ENCODE peak calls at places on chromosomes 5 and 9, in four cellular contexts. One of them, this sample, is unnamed.

GRCh38 chr9:129170229-129170628 is 7.8 kb downstream of the IER5L start:
- DNase-seq in AG20443: no peak
- DNase-seq in GDM1: no peak
- DNase-seq in SJSA1: no peak
- DNase-seq in this sample: no peak

GRCh38 chr9:98195671-98196070 is 3.2 kb upstream of the CORO2A start:
- DNase-seq in AG20443: no peak
- DNase-seq in GDM1: no peak
- DNase-seq in SJSA1: no peak
- DNase-seq in this sample: no peak

GRCh38 chr5:1666221-1666620 is 133.4 kb downstream of the MRPL36 start:
- DNase-seq in AG20443: no peak
- DNase-seq in GDM1: no peak
- DNase-seq in SJSA1: no peak
- DNase-seq in this sample: no peak

GRCh38 chr5:142547445-142548374 is 138.2 kb downstream of the FGF1 start:
- DNase-seq in AG20443: no peak
- DNase-seq in GDM1: no peak
- DNase-seq in SJSA1: no peak
- DNase-seq in this sample: no peak

GRCh38 chr9:5688109-5688508 is 59.2 kb downstream of the RIC1 start:
- DNase-seq in AG20443: no peak
- DNase-seq in GDM1: no peak
- DNase-seq in SJSA1: no peak
- DNase-seq in this sample: no peak

GRCh38 chr5:43098064-43098463 is 22.6 kb upstream of the ZNF131 start:
- DNase-seq in AG20443: no peak
- DNase-seq in GDM1: no peak
- DNase-seq in SJSA1: no peak
- DNase-seq in this sample: no peak

GRCh38 chr5:77259479-77259878 is 49.0 kb downstream of the PDE8B start:
- DNase-seq in AG20443: no peak
- DNase-seq in GDM1: no peak
- DNase-seq in SJSA1: no peak
- DNase-seq in this sample: no peak

GRCh38 chr9:96245399-96245798 is 56.6 kb downstream of the HSD17B3 start:
- DNase-seq in AG20443: no peak
- DNase-seq in GDM1: no peak
- DNase-seq in SJSA1: no peak
- DNase-seq in this sample: no peak

GRCh38 chr5:1669276-1670155 is 130.1 kb downstream of the MRPL36 start:
- DNase-seq in AG20443: no peak
- DNase-seq in GDM1: no peak
- DNase-seq in SJSA1: no peak
- DNase-seq in this sample: no peak

GRCh38 chr5:5140051-5141010 is at the start of gene ADAMTS16:
- DNase-seq in AG20443: no peak
- DNase-seq in GDM1: no peak
- DNase-seq in SJSA1: no peak
- DNase-seq in this sample: no peak

GRCh38 chr5:52690236-52690685 is 97.5 kb upstream of the ITGA1 start:
- DNase-seq in AG20443: peak
- DNase-seq in GDM1: no peak
- DNase-seq in SJSA1: no peak
- DNase-seq in this sample: no peak

GRCh38 chr5:180318456-180319089 is 26.7 kb upstream of the MAPK9 start:
- DNase-seq in AG20443: no peak
- DNase-seq in GDM1: no peak
- DNase-seq in SJSA1: no peak
- DNase-seq in this sample: no peak

GRCh38 chr9:97980479-97980803 is 2.7 kb upstream of the ANP32B start:
- DNase-seq in AG20443: peak
- DNase-seq in GDM1: no peak
- DNase-seq in SJSA1: no peak
- DNase-seq in this sample: no peak

GRCh38 chr5:168607946-168608345 is 28.8 kb upstream of the PANK3 start:
- DNase-seq in AG20443: no peak
- DNase-seq in GDM1: no peak
- DNase-seq in SJSA1: no peak
- DNase-seq in this sample: no peak

GRCh38 chr5:129204525-129204924 is 110.0 kb downstream of the ISOC1 start:
- DNase-seq in AG20443: no peak
- DNase-seq in GDM1: no peak
- DNase-seq in SJSA1: no peak
- DNase-seq in this sample: no peak

GRCh38 chr9:131310833-131311554 is 21.5 kb downstream of the PLPP7 start:
- DNase-seq in AG20443: no peak
- DNase-seq in GDM1: no peak
- DNase-seq in SJSA1: no peak
- DNase-seq in this sample: no peak

GRCh38 chr9:96555567-96556386 is 63.9 kb downstream of the CDC14B start:
- DNase-seq in AG20443: peak
- DNase-seq in GDM1: no peak
- DNase-seq in SJSA1: no peak
- DNase-seq in this sample: no peak

GRCh38 chr5:27038476-27038875 is at the start of gene CDH9:
- DNase-seq in AG20443: no peak
- DNase-seq in GDM1: no peak
- DNase-seq in SJSA1: no peak
- DNase-seq in this sample: no peak

GRCh38 chr5:173317091-173317685 is 11.0 kb downstream of the STC2 start:
- DNase-seq in AG20443: no peak
- DNase-seq in GDM1: no peak
- DNase-seq in SJSA1: peak
- DNase-seq in this sample: no peak

GRCh38 chr9:81632599-81632998 is 56.7 kb downstream of the TLE1 start:
- DNase-seq in AG20443: peak
- DNase-seq in GDM1: no peak
- DNase-seq in SJSA1: no peak
- DNase-seq in this sample: no peak

GRCh38 chr9:132141364-132141947 is 20.4 kb upstream of the NTNG2 start:
- DNase-seq in AG20443: peak
- DNase-seq in GDM1: no peak
- DNase-seq in SJSA1: no peak
- DNase-seq in this sample: no peak

GRCh38 chr9:134365791-134366222 is 39.6 kb downstream of the RXRA start:
- DNase-seq in AG20443: peak
- DNase-seq in GDM1: no peak
- DNase-seq in SJSA1: no peak
- DNase-seq in this sample: no peak

GRCh38 chr9:37037744-37038640 is 3.9 kb upstream of the PAX5 start:
- DNase-seq in AG20443: no peak
- DNase-seq in GDM1: no peak
- DNase-seq in SJSA1: no peak
- DNase-seq in this sample: no peak

GRCh38 chr9:93826905-93827544 is 128.1 kb downstream of the BARX1 start:
- DNase-seq in AG20443: no peak
- DNase-seq in GDM1: no peak
- DNase-seq in SJSA1: peak
- DNase-seq in this sample: no peak

GRCh38 chr5:32542216-32543059 is 42.9 kb upstream of the SUB1 start:
- DNase-seq in AG20443: no peak
- DNase-seq in GDM1: peak
- DNase-seq in SJSA1: no peak
- DNase-seq in this sample: no peak

GRCh38 chr5:68730220-68731010 is 363.4 kb upstream of the SLC30A5 start:
- DNase-seq in AG20443: peak
- DNase-seq in GDM1: no peak
- DNase-seq in SJSA1: no peak
- DNase-seq in this sample: no peak

GRCh38 chr9:83200531-83200930 is 137.6 kb upstream of the RASEF start:
- DNase-seq in AG20443: no peak
- DNase-seq in GDM1: no peak
- DNase-seq in SJSA1: no peak
- DNase-seq in this sample: no peak

GRCh38 chr5:16095612-16096011 is 84.0 kb downstream of the MARCHF11 start:
- DNase-seq in AG20443: no peak
- DNase-seq in GDM1: no peak
- DNase-seq in SJSA1: no peak
- DNase-seq in this sample: no peak

GRCh38 chr5:36777105-36777757 is 99.3 kb upstream of the NIPBL start:
- DNase-seq in AG20443: peak
- DNase-seq in GDM1: peak
- DNase-seq in SJSA1: no peak
- DNase-seq in this sample: no peak

GRCh38 chr9:114315723-114316363 is 7.1 kb upstream of the ORM1 start:
- DNase-seq in AG20443: peak
- DNase-seq in GDM1: no peak
- DNase-seq in SJSA1: peak
- DNase-seq in this sample: no peak